ENCODE peak calls at places on chromosome 6, in five cellular contexts. T is IMR-90, X is H1, O is mesendoderm, L is mesenchymal stem cell. P is an unnamed sample.
A peak's percentile ranks its signal among the peaks of the same experiment; 100 is the strongest.

GRCh38 chr6:40176117-40176516 is 241.9 kb upstream of the MOCS1 start:
- DNase-seq in X (no peak), O (no peak), L (no peak), T (no peak), P (no peak)

GRCh38 chr6:112189494-112189893 is 64.9 kb downstream of the LAMA4 start:
- DNase-seq in O (no peak), L (no peak), T (peak; percentile 5), X (no peak), P (no peak)

GRCh38 chr6:7264041-7264440 is 49.0 kb downstream of the SSR1 start:
- DNase-seq in O (no peak), L (no peak), X (no peak), T (no peak), P (no peak)

GRCh38 chr6:112139052-112139451 is 51.7 kb downstream of the FAM229B start:
- DNase-seq in T (no peak), O (no peak), L (no peak), X (no peak), P (no peak)

GRCh38 chr6:27809939-27810767 is 102.0 kb downstream of the OR2B2 start:
- DNase-seq in L (peak; percentile 98), O (peak; percentile 98), T (peak; percentile 98), X (no peak), P (peak; percentile 80)

GRCh38 chr6:26234421-26235239 is 130.4 kb upstream of the BTN3A2 start:
- DNase-seq in T (peak; percentile 84), L (peak; percentile 87), O (peak; percentile 96), X (no peak), P (no peak)

GRCh38 chr6:37303891-37304503 is 46.1 kb upstream of the TMEM217 start:
- DNase-seq in X (no peak), O (no peak), L (peak; percentile 54), T (peak; percentile 60), P (no peak)

GRCh38 chr6:144266091-144266649 is 19.0 kb upstream of the UTRN start:
- DNase-seq in X (no peak), O (peak; percentile 95), T (peak; percentile 76), L (peak; percentile 51), P (peak; percentile 48)

GRCh38 chr6:119633461-119633860 is 283.9 kb upstream of the MAN1A1 start:
- DNase-seq in O (no peak), L (no peak), X (no peak), T (no peak), P (no peak)

GRCh38 chr6:53042112-53042511 is 23.1 kb upstream of the FBXO9 start:
- DNase-seq in O (no peak), L (peak; percentile 88), T (peak; percentile 95), X (no peak), P (no peak)

GRCh38 chr6:74755196-74755595 is 450.7 kb downstream of the COL12A1 start:
- DNase-seq in O (no peak), X (no peak), T (no peak), L (no peak), P (no peak)

GRCh38 chr6:106527979-106528378 is 101.3 kb downstream of the RTN4IP1 start:
- DNase-seq in L (peak; percentile 84), O (no peak), T (peak; percentile 98), X (no peak), P (no peak)

GRCh38 chr6:148500402-148500801 is 157.8 kb downstream of the SASH1 start:
- DNase-seq in O (no peak), T (no peak), X (no peak), L (no peak), P (no peak)

DNA sequence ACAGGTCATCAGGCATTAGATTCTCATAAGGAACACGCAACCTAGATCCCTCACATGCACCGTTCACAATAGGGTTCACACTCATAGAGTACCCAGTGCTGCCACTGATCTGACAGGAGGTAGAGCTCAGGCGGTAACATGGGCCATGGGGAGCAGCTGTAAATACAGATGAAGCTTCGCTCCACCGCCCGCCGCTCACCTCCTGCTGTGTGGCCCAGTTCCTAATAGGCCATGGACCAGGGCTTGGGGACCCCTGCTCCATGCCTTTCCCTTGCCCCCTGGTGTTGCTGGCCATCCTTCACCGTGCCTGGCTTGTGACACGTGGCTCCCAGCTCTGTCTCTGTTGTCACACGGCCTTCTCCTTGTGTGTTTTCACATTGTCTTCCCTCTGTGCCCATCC is 171.1 kb upstream of the JARID2 start:
- DNase-seq in X (no peak), O (no peak), L (no peak), T (no peak), P (no peak)
- H2AK5ac ChIP-seq in X (peak overlapping the region; percentile 96), O (no peak overlapping the region), L (no peak overlapping the region), T (no peak overlapping the region), P (no peak overlapping the region)

GRCh38 chr6:3118353-3119039 is at the start of gene BPHL:
- DNase-seq in O (peak; percentile 94), X (peak; percentile 86), L (peak; percentile 93), T (peak; percentile 89), P (peak; percentile 95)
- H2BK5ac ChIP-seq in O (peak within 1 kb of the TSS; percentile 86), X (peak within 1 kb of the TSS; percentile 98), L (peak within 1 kb of the TSS; percentile 96), T (peak within 1 kb of the TSS; percentile 94), P (peak within 1 kb of the TSS; percentile 99)

DNA sequence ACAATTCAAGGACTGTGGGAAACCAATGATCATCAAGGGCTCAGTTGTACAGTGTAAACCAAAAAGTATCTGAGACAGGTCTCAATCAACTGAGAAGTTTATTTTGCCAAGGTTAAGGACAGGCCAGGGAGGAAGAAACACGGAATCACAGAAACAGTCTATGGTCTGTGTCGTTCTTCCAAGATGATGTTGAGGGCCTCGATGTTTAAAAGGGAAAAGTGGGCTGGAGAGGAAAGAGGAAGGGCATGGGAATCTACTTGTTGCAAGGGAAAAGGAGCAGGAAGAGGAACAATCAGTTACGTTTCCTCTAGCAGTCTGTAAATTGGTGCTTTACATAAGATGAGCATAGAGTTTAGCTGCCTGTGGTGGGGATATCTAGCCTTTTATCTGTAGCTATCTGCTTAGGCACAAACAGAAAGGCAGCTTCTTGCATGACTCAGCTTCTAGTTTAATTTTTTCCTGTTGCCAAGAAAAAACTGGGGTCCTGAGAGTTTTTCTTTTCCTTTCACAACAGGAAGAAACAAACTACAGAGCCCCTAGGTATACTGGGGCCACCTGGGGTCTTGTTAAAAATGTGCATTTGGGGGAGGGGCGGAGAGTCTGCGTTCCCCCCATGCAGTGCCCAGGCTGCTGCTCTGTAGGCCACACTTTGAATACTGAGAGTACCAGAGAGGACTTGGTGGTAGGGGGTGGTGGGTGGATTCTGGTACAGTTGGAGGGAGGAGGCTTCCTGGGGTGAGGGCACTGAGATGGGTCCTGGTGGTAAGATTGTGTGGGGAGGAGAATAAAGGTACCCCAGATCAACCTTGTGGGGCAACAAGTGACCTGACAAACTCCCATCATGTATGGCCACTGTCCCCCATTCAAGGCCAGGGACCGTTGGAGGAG is 35.3 kb upstream of the EZR start:
- DNase-seq in O (peak; percentile 89), X (no peak), L (peak; percentile 89), T (peak; percentile 83), P (no peak)
- H2AK5ac ChIP-seq in O (peak overlapping the region; percentile 29), X (peak overlapping the region; percentile 98), L (peak overlapping the region; percentile 83), T (peak overlapping the region; percentile 87), P (no peak overlapping the region)

GRCh38 chr6:56350857-56351256 is 103.5 kb upstream of the COL21A1 start:
- DNase-seq in X (no peak), T (no peak), L (no peak), O (no peak), P (no peak)
- H2BK5ac ChIP-seq in X (no peak overlapping the region), T (no peak overlapping the region), L (no peak overlapping the region), O (no peak overlapping the region), P (no peak overlapping the region)

P was measured in neuronal stem cell.